ENCODE peak calls at places on chromosomes 1 and 21, in ten cellular contexts. M is naive thymus-derived CD8-positive, alpha-beta T cell; F is tibial nerve; Y is Caki2; V is GM10248; C is astrocyte of the spinal cord; A is keratinocyte; I is GM23338; Z is COR-L47; P is lower lobe of right lung. S is an unnamed sample.

GRCh38 chr1:181592261-181592859 is 109.0 kb downstream of the CACNA1E start:
- DNase-seq in M (no peak), F (no peak), Y (no peak), V (no peak), C (no peak), A (no peak), I (peak), Z (peak), P (no peak), S (no peak)

GRCh38 chr1:102655034-102655433 is 453.3 kb downstream of the COL11A1 start:
- DNase-seq in M (no peak), F (no peak), Y (no peak), V (no peak), C (no peak), A (no peak), I (no peak), Z (no peak), P (no peak), S (no peak)

GRCh38 chr21:43367296-43367695 is 59.6 kb downstream of the SIK1 start:
- DNase-seq in M (no peak), F (no peak), Y (no peak), V (no peak), C (no peak), A (no peak), I (no peak), Z (peak), P (no peak), S (no peak)

GRCh38 chr1:39574646-39575045 is 1.9 kb downstream of the PABPC4 start:
- DNase-seq in M (no peak), F (no peak), Y (no peak), V (no peak), C (peak), A (no peak), I (no peak), Z (peak), P (no peak), S (no peak)

GRCh38 chr1:114979278-114979891 is 50.2 kb upstream of the TSHB start:
- DNase-seq in M (peak), F (peak), Y (peak), V (peak), C (peak), A (no peak), I (peak), Z (peak), P (no peak), S (peak)

GRCh38 chr1:230067871-230068814 is 1.1 kb downstream of the GALNT2 start:
- DNase-seq in M (peak), F (no peak), Y (peak), V (peak), C (no peak), A (no peak), I (peak), Z (no peak), P (peak), S (no peak)

GRCh38 chr1:76351655-76352054 is 277.1 kb downstream of the ST6GALNAC3 start:
- DNase-seq in M (no peak), F (no peak), Y (no peak), V (no peak), C (no peak), A (no peak), I (no peak), Z (peak), P (no peak), S (no peak)

GRCh38 chr21:17828223-17828622 is 9.1 kb upstream of the C21orf91 start:
- DNase-seq in M (no peak), F (no peak), Y (no peak), V (no peak), C (peak), A (no peak), I (no peak), Z (no peak), P (no peak), S (peak)

GRCh38 chr1:42993631-42994121 is 35.0 kb upstream of the SLC2A1 start:
- DNase-seq in M (no peak), F (no peak), Y (no peak), V (no peak), C (no peak), A (no peak), I (no peak), Z (no peak), P (no peak), S (no peak)

S was measured in fibroblast of pulmonary artery.